ENCODE peak calls at places on chromosomes 12 and 14, in five cellular contexts. X, I, Z, B and V are unnamed samples.

GRCh38 chr12:71746983-71747611 is 7.6 kb upstream of the RAB21 start:
- DNase-seq in X (peak), I (peak), Z (peak), B (no peak), V (peak)

GRCh38 chr12:47652491-47653234 is 53.2 kb downstream of the RPAP3 start:
- DNase-seq in X (peak), I (no peak), Z (no peak), B (peak), V (no peak)

GRCh38 chr12:128474916-128475315 is 207.9 kb downstream of the TMEM132C start:
- DNase-seq in X (no peak), I (no peak), Z (no peak), B (no peak), V (no peak)

GRCh38 chr14:37565550-37565949 is 29.5 kb downstream of the FOXA1 start:
- DNase-seq in X (peak), I (no peak), Z (no peak), B (no peak), V (no peak)

GRCh38 chr14:23487216-23487615 is 17.7 kb downstream of the NGDN start:
- DNase-seq in X (no peak), I (no peak), Z (no peak), B (no peak), V (no peak)

GRCh38 chr12:4435537-4435936 is 10.1 kb downstream of the FGF6 start:
- DNase-seq in X (no peak), I (no peak), Z (no peak), B (no peak), V (no peak)

GRCh38 chr12:121285856-121286255 is 10.7 kb downstream of the CAMKK2 start:
- DNase-seq in X (no peak), I (no peak), Z (no peak), B (no peak), V (no peak)

GRCh38 chr12:112117685-112118084 is 7.7 kb upstream of the TRAFD1 start:
- DNase-seq in X (no peak), I (no peak), Z (no peak), B (no peak), V (no peak)

GRCh38 chr12:47939009-47939601 is 24.3 kb upstream of the TMEM106C start:
- DNase-seq in X (no peak), I (no peak), Z (no peak), B (peak), V (no peak)

GRCh38 chr14:95741051-95741490 is 27.1 kb upstream of the TCL1A start:
- DNase-seq in X (no peak), I (no peak), Z (no peak), B (no peak), V (no peak)

GRCh38 chr12:54890339-54890738 is 36.0 kb downstream of the MUCL1 start:
- DNase-seq in X (no peak), I (no peak), Z (no peak), B (no peak), V (no peak)

GRCh38 chr12:50690923-50691322 is 73.0 kb upstream of the ATF1 start:
- DNase-seq in X (no peak), I (no peak), Z (no peak), B (no peak), V (no peak)

GRCh38 chr14:100419856-100420255 is 96.7 kb downstream of the SLC25A47 start:
- DNase-seq in X (peak), I (no peak), Z (no peak), B (no peak), V (no peak)

GRCh38 chr12:3161861-3162260 is 84.7 kb downstream of the TSPAN9 start:
- DNase-seq in X (peak), I (no peak), Z (no peak), B (no peak), V (no peak)

GRCh38 chr12:54988402-54989054 is 4.0 kb upstream of the TESPA1 start:
- DNase-seq in X (peak), I (no peak), Z (no peak), B (peak), V (no peak)

GRCh38 chr14:69354383-69355154 is 43.5 kb downstream of the ERH start:
- DNase-seq in X (no peak), I (peak), Z (peak), B (no peak), V (peak)

GRCh38 chr12:54296393-54297121 is 4.3 kb downstream of the NFE2 start:
- DNase-seq in X (no peak), I (no peak), Z (no peak), B (no peak), V (no peak)

GRCh38 chr14:73142216-73142615 is 5.9 kb downstream of the PSEN1 start:
- DNase-seq in X (no peak), I (no peak), Z (no peak), B (no peak), V (peak)

GRCh38 chr12:50059440-50060119 is 2.2 kb downstream of the ASIC1 start:
- DNase-seq in X (no peak), I (peak), Z (peak), B (no peak), V (peak)

GRCh38 chr14:36647827-36648753 is 13.6 kb upstream of the PAX9 start:
- DNase-seq in X (peak), I (no peak), Z (no peak), B (no peak), V (no peak)

GRCh38 chr12:64229796-64230195 is 7.7 kb upstream of the KICS2 start:
- DNase-seq in X (no peak), I (no peak), Z (no peak), B (no peak), V (no peak)

GRCh38 chr12:22578328-22578727 is 34.0 kb upstream of the C2CD5 start:
- DNase-seq in X (no peak), I (no peak), Z (no peak), B (no peak), V (no peak)

GRCh38 chr14:78606111-78606510 is 435.9 kb downstream of the NRXN3 start:
- DNase-seq in X (no peak), I (no peak), Z (no peak), B (no peak), V (no peak)

GRCh38 chr14:95125156-95125555 is 32.2 kb downstream of the DICER1 start:
- DNase-seq in X (no peak), I (no peak), Z (no peak), B (no peak), V (no peak)